ENCODE peak calls at places on chromosomes 5 and 9, in six cellular contexts. One of them, this sample, is unnamed.

GRCh38 chr5:6251579-6252102 is 126.7 kb downstream of the MED10 start:
- DNase-seq in mesenchymal stem cell: no peak
- DNase-seq in trophoblast cell: no peak
- DNase-seq in H9: no peak
- DNase-seq in H1: no peak
- DNase-seq in IMR-90: no peak
- DNase-seq in this sample: peak

GRCh38 chr5:146048994-146049703 is 56.2 kb downstream of the PLAC8L1 start:
- DNase-seq in trophoblast cell: peak
- DNase-seq in H9: peak
- DNase-seq in IMR-90: peak
- DNase-seq in mesenchymal stem cell: peak
- DNase-seq in H1: no peak
- DNase-seq in this sample: peak

GRCh38 chr9:92978345-92978875 is 31.1 kb downstream of the FGD3 start:
- DNase-seq in trophoblast cell: no peak
- DNase-seq in mesenchymal stem cell: no peak
- DNase-seq in IMR-90: no peak
- DNase-seq in H9: no peak
- DNase-seq in H1: no peak
- DNase-seq in this sample: no peak

GRCh38 chr9:126664893-126665695 is 51.4 kb downstream of the LMX1B start:
- DNase-seq in mesenchymal stem cell: no peak
- DNase-seq in trophoblast cell: no peak
- DNase-seq in IMR-90: no peak
- DNase-seq in H9: peak
- DNase-seq in H1: no peak
- DNase-seq in this sample: peak

GRCh38 chr5:180100621-180101450 is 29.3 kb upstream of the RNF130 start:
- DNase-seq in trophoblast cell: no peak
- DNase-seq in IMR-90: no peak
- DNase-seq in H9: no peak
- DNase-seq in H1: no peak
- DNase-seq in mesenchymal stem cell: no peak
- DNase-seq in this sample: no peak

GRCh38 chr5:115246361-115246991 is 16.2 kb downstream of the PGGT1B start:
- DNase-seq in IMR-90: peak
- DNase-seq in H9: no peak
- DNase-seq in mesenchymal stem cell: peak
- DNase-seq in H1: no peak
- DNase-seq in trophoblast cell: no peak
- DNase-seq in this sample: peak

GRCh38 chr9:113913426-113914195 is 37.5 kb downstream of the ZNF618 start:
- DNase-seq in trophoblast cell: no peak
- DNase-seq in H9: peak
- DNase-seq in mesenchymal stem cell: peak
- DNase-seq in H1: no peak
- DNase-seq in IMR-90: peak
- DNase-seq in this sample: no peak

GRCh38 chr5:181173420-181174342 is 26.3 kb downstream of the OR2V2 start:
- DNase-seq in H9: peak
- DNase-seq in H1: peak
- DNase-seq in trophoblast cell: no peak
- DNase-seq in IMR-90: peak
- DNase-seq in mesenchymal stem cell: peak
- DNase-seq in this sample: no peak

GRCh38 chr5:145867806-145868205 is 5.0 kb downstream of the GRXCR2 start:
- DNase-seq in mesenchymal stem cell: peak
- DNase-seq in H1: no peak
- DNase-seq in H9: no peak
- DNase-seq in trophoblast cell: no peak
- DNase-seq in IMR-90: peak
- DNase-seq in this sample: no peak

GRCh38 chr5:34449639-34450038 is 206.5 kb upstream of the RAI14 start:
- DNase-seq in IMR-90: no peak
- DNase-seq in trophoblast cell: no peak
- DNase-seq in H9: no peak
- DNase-seq in H1: no peak
- DNase-seq in mesenchymal stem cell: no peak
- DNase-seq in this sample: no peak

GRCh38 chr9:4298255-4299005 is 1.4 kb downstream of the GLIS3 start:
- DNase-seq in trophoblast cell: peak
- DNase-seq in H9: peak
- DNase-seq in H1: no peak
- DNase-seq in mesenchymal stem cell: peak
- DNase-seq in IMR-90: peak
- DNase-seq in this sample: no peak

GRCh38 chr5:138910546-138911185 is 35.5 kb upstream of the LRRTM2 start:
- DNase-seq in mesenchymal stem cell: no peak
- DNase-seq in H1: no peak
- DNase-seq in IMR-90: peak
- DNase-seq in H9: no peak
- DNase-seq in trophoblast cell: no peak
- DNase-seq in this sample: no peak

GRCh38 chr9:7169717-7170348 is 412.1 kb downstream of the KDM4C start:
- DNase-seq in H9: no peak
- DNase-seq in IMR-90: peak
- DNase-seq in mesenchymal stem cell: no peak
- DNase-seq in H1: no peak
- DNase-seq in trophoblast cell: no peak
- DNase-seq in this sample: no peak

GRCh38 chr5:142931896-142932686 is 161.9 kb downstream of the ARHGAP26 start:
- DNase-seq in IMR-90: no peak
- DNase-seq in mesenchymal stem cell: no peak
- DNase-seq in H1: no peak
- DNase-seq in H9: no peak
- DNase-seq in trophoblast cell: no peak
- DNase-seq in this sample: no peak

GRCh38 chr9:81689343-81690175 is at the start of gene TLE1:
- DNase-seq in H1: peak
- DNase-seq in H9: peak
- DNase-seq in IMR-90: peak
- DNase-seq in trophoblast cell: peak
- DNase-seq in mesenchymal stem cell: peak
- DNase-seq in this sample: peak

GRCh38 chr9:124929464-124929863 is 11.4 kb downstream of the GOLGA1 start:
- DNase-seq in IMR-90: no peak
- DNase-seq in H9: no peak
- DNase-seq in trophoblast cell: no peak
- DNase-seq in mesenchymal stem cell: no peak
- DNase-seq in H1: no peak
- DNase-seq in this sample: no peak

GRCh38 chr5:172334196-172334595 is 50.6 kb upstream of the UBTD2 start:
- DNase-seq in IMR-90: no peak
- DNase-seq in mesenchymal stem cell: no peak
- DNase-seq in H9: peak
- DNase-seq in trophoblast cell: no peak
- DNase-seq in H1: peak
- DNase-seq in this sample: no peak

GRCh38 chr9:33686942-33687341 is 108.4 kb upstream of the PRSS3 start:
- DNase-seq in trophoblast cell: no peak
- DNase-seq in IMR-90: no peak
- DNase-seq in mesenchymal stem cell: no peak
- DNase-seq in H9: no peak
- DNase-seq in H1: no peak
- DNase-seq in this sample: no peak

GRCh38 chr9:76732341-76732958 is 31.8 kb upstream of the PCA3 start:
- DNase-seq in trophoblast cell: no peak
- DNase-seq in H1: no peak
- DNase-seq in mesenchymal stem cell: no peak
- DNase-seq in IMR-90: no peak
- DNase-seq in H9: no peak
- DNase-seq in this sample: no peak

GRCh38 chr9:14524881-14525515 is 168.2 kb downstream of the ZDHHC21 start:
- DNase-seq in H9: no peak
- DNase-seq in H1: no peak
- DNase-seq in trophoblast cell: no peak
- DNase-seq in mesenchymal stem cell: no peak
- DNase-seq in IMR-90: no peak
- DNase-seq in this sample: no peak
- H4K91ac ChIP-seq in H9: no peak
- H4K91ac ChIP-seq in H1: no peak
- H4K91ac ChIP-seq in trophoblast cell: no peak
- H4K91ac ChIP-seq in mesenchymal stem cell: no peak
- H4K91ac ChIP-seq in IMR-90: no peak
- H4K91ac ChIP-seq in this sample: no peak

GRCh38 chr9:32412440-32412839 is 28.0 kb downstream of the ACO1 start:
- DNase-seq in H1: no peak
- DNase-seq in mesenchymal stem cell: no peak
- DNase-seq in H9: no peak
- DNase-seq in IMR-90: no peak
- DNase-seq in trophoblast cell: no peak
- DNase-seq in this sample: no peak
- H3K9ac ChIP-seq in H1: no peak
- H3K9ac ChIP-seq in mesenchymal stem cell: no peak
- H3K9ac ChIP-seq in H9: no peak
- H3K9ac ChIP-seq in IMR-90: no peak
- H3K9ac ChIP-seq in trophoblast cell: no peak
- H3K9ac ChIP-seq in this sample: no peak

DNA sequence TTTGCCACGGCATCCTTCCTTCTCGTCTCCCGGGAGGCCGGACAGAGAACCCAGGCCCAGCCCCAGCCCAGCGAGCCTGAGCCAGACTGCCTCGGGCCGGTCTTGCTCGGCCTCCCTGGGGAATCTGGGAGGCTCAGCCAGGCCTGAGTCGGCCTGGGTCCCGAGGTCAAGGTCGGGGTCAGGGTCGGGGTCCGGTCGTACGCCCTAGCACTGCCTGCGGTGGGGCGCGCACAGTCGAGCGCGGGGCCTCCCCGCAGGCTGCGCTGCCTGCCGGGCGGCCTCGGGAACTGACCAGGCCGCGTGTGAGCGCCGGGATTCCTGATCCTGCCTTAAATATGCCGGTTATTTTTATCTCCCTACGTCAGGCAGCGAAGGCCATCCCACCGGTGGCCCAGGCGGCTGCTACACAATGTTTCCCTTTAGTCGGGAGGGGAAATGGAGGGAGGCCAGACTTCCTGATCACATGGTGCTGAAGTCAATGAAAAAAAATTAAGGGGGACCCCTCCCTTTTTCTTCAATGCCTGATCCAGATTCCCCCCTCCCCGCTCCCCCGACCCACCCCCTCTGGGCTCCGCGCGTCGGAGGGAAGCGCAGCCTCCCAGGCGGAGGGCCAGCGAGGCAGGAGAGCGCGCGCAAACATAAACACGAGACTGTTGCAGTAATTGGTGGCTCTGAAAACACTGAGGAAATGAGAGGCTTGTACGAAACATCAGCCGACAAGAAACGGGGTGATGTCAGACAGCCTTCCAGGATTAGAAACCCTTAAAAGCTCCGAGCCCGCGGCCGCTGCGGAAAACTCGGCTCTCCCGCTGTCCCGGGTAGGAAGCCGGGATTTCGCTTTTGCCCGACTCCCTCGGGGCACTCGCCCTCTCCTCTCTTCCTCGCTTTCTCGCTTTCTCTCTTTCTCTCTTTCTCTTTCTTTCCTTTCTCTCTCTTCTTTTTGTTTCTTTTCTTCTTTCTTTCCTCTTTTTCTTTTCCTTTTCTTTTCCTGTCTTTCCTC is 148.2 kb upstream of the KLF4 start:
- DNase-seq in trophoblast cell: peak
- DNase-seq in mesenchymal stem cell: peak
- DNase-seq in H1: no peak
- DNase-seq in H9: peak
- DNase-seq in IMR-90: peak
- DNase-seq in this sample: peak
- H4K91ac ChIP-seq in trophoblast cell: peak
- H4K91ac ChIP-seq in mesenchymal stem cell: peak
- H4K91ac ChIP-seq in H1: peak
- H4K91ac ChIP-seq in H9: no peak
- H4K91ac ChIP-seq in IMR-90: peak
- H4K91ac ChIP-seq in this sample: no peak

DNA sequence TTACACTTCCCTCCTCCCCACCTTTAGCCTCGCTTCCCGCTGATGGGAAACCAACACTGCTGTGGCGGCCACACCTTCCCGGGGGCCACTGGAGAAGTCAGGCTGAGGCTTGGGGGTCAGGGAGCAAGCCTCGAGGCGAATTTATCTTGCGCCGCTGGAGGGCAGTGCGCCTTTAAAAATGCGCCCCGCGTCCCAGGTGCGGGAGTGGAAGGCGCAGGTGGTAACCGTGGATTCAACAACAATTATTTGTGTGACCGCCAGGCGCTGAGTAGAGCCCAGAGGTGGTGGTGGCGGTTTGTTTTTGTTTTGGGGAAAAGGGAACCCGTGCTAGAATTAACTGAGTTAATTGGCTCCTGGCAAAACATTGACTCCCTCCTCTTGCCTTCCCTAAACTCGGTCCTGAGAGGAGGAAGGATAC is 1.1 kb downstream of the CFAP77 start:
- DNase-seq in mesenchymal stem cell: peak
- DNase-seq in IMR-90: peak
- DNase-seq in H9: peak
- DNase-seq in trophoblast cell: no peak
- DNase-seq in H1: peak
- DNase-seq in this sample: peak
- H3K9ac ChIP-seq in mesenchymal stem cell: no peak
- H3K9ac ChIP-seq in IMR-90: no peak
- H3K9ac ChIP-seq in H9: no peak
- H3K9ac ChIP-seq in trophoblast cell: no peak
- H3K9ac ChIP-seq in H1: no peak
- H3K9ac ChIP-seq in this sample: no peak

GRCh38 chr5:8457187-8458037 is 588.5 kb downstream of the MTRR start:
- DNase-seq in H1: no peak
- DNase-seq in H9: peak
- DNase-seq in IMR-90: peak
- DNase-seq in trophoblast cell: peak
- DNase-seq in mesenchymal stem cell: peak
- DNase-seq in this sample: no peak

GRCh38 chr5:8462565-8462964 is 593.6 kb downstream of the MTRR start:
- DNase-seq in trophoblast cell: no peak
- DNase-seq in H1: no peak
- DNase-seq in H9: no peak
- DNase-seq in mesenchymal stem cell: no peak
- DNase-seq in IMR-90: no peak
- DNase-seq in this sample: no peak

GRCh38 chr5:8456846-8457186 is 587.9 kb downstream of the MTRR start:
- DNase-seq in IMR-90: peak
- DNase-seq in H9: no peak
- DNase-seq in mesenchymal stem cell: no peak
- DNase-seq in H1: no peak
- DNase-seq in trophoblast cell: no peak
- DNase-seq in this sample: no peak

GRCh38 chr5:8458038-8458383 is 589.1 kb downstream of the MTRR start:
- DNase-seq in H1: no peak
- DNase-seq in H9: no peak
- DNase-seq in IMR-90: peak
- DNase-seq in trophoblast cell: no peak
- DNase-seq in mesenchymal stem cell: no peak
- DNase-seq in this sample: no peak

DNA sequence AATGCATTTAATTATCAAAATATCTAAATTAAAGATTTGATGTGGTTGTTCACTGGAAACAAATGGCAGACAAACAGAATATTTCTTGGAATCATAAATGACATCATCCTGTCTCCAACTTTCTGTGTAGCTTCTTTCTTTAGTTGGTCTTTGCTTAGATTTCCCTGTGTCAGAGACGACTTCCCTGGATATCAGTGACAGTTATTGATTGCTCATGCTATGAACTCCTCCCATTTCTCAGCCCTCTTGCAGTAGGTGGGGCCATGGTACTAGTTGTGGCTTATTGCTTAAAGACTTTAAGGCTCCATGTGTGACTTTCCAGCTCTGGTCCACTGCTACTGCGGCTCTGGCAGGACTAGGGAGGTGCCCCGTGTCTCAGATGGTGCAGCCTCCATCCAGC is 592.6 kb downstream of the MTRR start:
- DNase-seq in trophoblast cell: no peak
- DNase-seq in H1: no peak
- DNase-seq in mesenchymal stem cell: no peak
- DNase-seq in H9: no peak
- DNase-seq in IMR-90: no peak
- DNase-seq in this sample: no peak
- H4K91ac ChIP-seq in trophoblast cell: no peak
- H4K91ac ChIP-seq in H1: no peak
- H4K91ac ChIP-seq in mesenchymal stem cell: no peak
- H4K91ac ChIP-seq in H9: no peak
- H4K91ac ChIP-seq in IMR-90: no peak
- H4K91ac ChIP-seq in this sample: no peak